ENCODE peak calls at places on chromosomes 6 and 20, in five cellular contexts. M, T, J, D and H are unnamed samples.

GRCh38 chr20:61306935-61307475 is 54.9 kb downstream of the CDH4 start:
- DNase-seq in M (no peak), T (peak; percentile 11), J (no peak), D (no peak), H (no peak)

GRCh38 chr6:87184762-87185250 is 29.4 kb downstream of the ZNF292 start:
- DNase-seq in M (no peak), T (no peak), J (no peak), D (no peak), H (no peak)

GRCh38 chr6:146913842-146914562 is 290.2 kb upstream of the STXBP5 start:
- DNase-seq in M (peak; percentile 82), T (peak; percentile 86), J (no peak), D (no peak), H (no peak)

GRCh38 chr6:49826743-49827406 is 39.5 kb downstream of the CRISP1 start:
- DNase-seq in M (no peak), T (no peak), J (no peak), D (peak; percentile 70), H (no peak)

GRCh38 chr20:58633161-58634035 is 17.7 kb upstream of the STX16 start:
- DNase-seq in M (no peak), T (peak; percentile 36), J (no peak), D (no peak), H (no peak)

GRCh38 chr6:38319259-38320255 is 320.2 kb downstream of the BTBD9 start:
- DNase-seq in M (no peak), T (no peak), J (no peak), D (no peak), H (no peak)

GRCh38 chr6:42916288-42916687 is 435 bp downstream of the PTCRA start:
- DNase-seq in M (no peak), T (no peak), J (no peak), D (no peak), H (no peak)

GRCh38 chr6:46279874-46280273 is 109.1 kb upstream of the ENPP5 start:
- DNase-seq in M (no peak), T (no peak), J (no peak), D (no peak), H (no peak)

GRCh38 chr6:105545206-105545920 is 142.5 kb upstream of the PREP start:
- DNase-seq in M (no peak), T (no peak), J (no peak), D (no peak), H (no peak)

GRCh38 chr20:45445805-45446562 is 23.6 kb upstream of the WFDC2 start:
- DNase-seq in M (peak; percentile 45), T (no peak), J (no peak), D (peak; percentile 56), H (no peak)

GRCh38 chr20:47529840-47530239 is 28.2 kb downstream of the NCOA3 start:
- DNase-seq in M (no peak), T (no peak), J (no peak), D (no peak), H (no peak)

GRCh38 chr20:32966881-32967781 is 37.1 kb downstream of the SUN5 start:
- DNase-seq in M (no peak), T (no peak), J (peak; percentile 71), D (no peak), H (peak; percentile 84)

GRCh38 chr6:132819405-132820145 is 5.2 kb downstream of the RPS12 start:
- DNase-seq in M (no peak), T (no peak), J (no peak), D (no peak), H (no peak)

GRCh38 chr20:5197270-5197827 is 70.5 kb downstream of the CDS2 start:
- DNase-seq in M (no peak), T (no peak), J (no peak), D (no peak), H (no peak)

GRCh38 chr6:36977470-36977941 is 8.5 kb downstream of the MTCH1 start:
- DNase-seq in M (no peak), T (no peak), J (no peak), D (no peak), H (no peak)

GRCh38 chr6:157265630-157266029 is 57.7 kb downstream of the TMEM242 start:
- DNase-seq in M (no peak), T (peak; percentile 35), J (no peak), D (no peak), H (no peak)

GRCh38 chr6:82178084-82178758 is 69.3 kb downstream of the IBTK start:
- DNase-seq in M (no peak), T (no peak), J (no peak), D (no peak), H (no peak)

GRCh38 chr20:32609993-32610896 is 25.1 kb upstream of the NOL4L start:
- DNase-seq in M (no peak), T (no peak), J (no peak), D (no peak), H (no peak)

DNA sequence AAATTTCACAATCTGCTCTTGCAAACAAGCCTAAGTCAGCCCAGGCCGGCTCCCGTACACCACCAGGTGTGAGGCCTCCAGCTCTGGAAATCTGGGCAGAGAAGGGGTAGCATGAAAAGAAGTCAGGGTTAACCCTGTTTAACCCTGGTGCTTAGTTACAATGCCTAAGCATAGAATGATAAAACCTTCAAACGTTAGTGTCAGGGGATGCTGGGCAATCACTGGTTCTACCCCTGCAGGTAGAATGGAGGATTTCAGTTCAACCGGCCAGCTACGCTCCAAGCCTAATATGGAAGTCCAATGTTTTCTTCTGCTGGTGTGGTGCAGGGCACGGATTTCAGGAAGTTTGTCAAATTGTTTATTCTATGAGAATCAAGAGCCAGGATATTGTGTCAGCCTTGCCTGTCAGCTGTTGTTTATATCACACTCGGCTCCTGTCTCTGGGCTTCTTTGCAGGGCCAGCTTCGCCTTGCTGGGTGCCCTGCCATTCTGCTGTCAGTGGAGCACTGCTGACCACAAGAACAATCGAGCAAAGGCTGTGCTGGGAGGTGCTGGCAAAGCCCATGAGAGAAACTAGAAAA is 20.2 kb upstream of the CD93 start:
- DNase-seq in M (no peak), T (no peak), J (no peak), D (no peak), H (no peak)
- H3K36me3 ChIP-seq in M (no peaks in the 10 kb centered on the region), T (no peaks in the 10 kb centered on the region), J (no peaks in the 10 kb centered on the region), D (no peaks in the 10 kb centered on the region), H (no peaks in the 10 kb centered on the region)

DNA sequence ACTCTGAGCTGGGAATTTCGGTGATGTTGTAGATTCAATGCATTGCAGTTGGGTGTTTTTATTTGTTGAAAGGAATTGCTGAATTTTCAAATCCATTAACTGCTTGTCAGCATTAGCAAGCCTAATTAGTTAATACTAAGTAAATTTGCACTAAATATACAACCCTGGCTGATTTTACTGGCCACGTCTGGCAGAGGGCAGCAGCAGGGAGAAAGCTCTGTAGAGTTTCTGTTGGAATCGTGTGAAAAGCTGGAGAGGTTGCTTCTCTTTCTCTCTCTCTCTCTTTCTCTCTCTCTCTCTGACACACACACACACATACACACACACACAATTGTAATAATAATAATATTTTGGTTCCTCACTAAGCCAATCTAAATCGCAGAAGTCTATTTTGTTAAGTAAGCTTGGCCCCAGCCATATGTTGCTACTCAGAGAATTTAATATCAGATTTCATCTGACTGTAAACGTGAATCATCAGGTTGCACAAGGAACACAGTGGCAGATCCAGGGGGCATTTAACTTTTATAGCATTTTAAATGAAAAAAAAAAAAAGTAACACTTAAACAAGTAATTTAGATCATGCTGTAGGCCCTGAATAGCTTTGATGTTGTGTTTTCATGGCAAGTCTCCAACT is 289.5 kb downstream of the ESR1 start:
- DNase-seq in M (no peak), T (no peak), J (no peak), D (no peak), H (no peak)
- H3K27ac ChIP-seq in M (no peak overlapping the region), T (no peak overlapping the region), J (no peak overlapping the region), D (no peak overlapping the region), H (no peak overlapping the region)

GRCh38 chr6:35725081-35725708 is 11.6 kb upstream of the ARMC12 start:
- DNase-seq in M (no peak), T (no peak), J (no peak), D (no peak), H (no peak)

GRCh38 chr6:35727206-35727934 is 9.5 kb upstream of the ARMC12 start:
- DNase-seq in M (no peak), T (peak; percentile 92), J (no peak), D (peak; percentile 49), H (no peak)

GRCh38 chr6:35724059-35724458 is 12.8 kb upstream of the ARMC12 start:
- DNase-seq in M (no peak), T (no peak), J (no peak), D (no peak), H (no peak)

GRCh38 chr6:35724471-35724870 is 12.4 kb upstream of the ARMC12 start:
- DNase-seq in M (no peak), T (no peak), J (no peak), D (no peak), H (no peak)

DNA sequence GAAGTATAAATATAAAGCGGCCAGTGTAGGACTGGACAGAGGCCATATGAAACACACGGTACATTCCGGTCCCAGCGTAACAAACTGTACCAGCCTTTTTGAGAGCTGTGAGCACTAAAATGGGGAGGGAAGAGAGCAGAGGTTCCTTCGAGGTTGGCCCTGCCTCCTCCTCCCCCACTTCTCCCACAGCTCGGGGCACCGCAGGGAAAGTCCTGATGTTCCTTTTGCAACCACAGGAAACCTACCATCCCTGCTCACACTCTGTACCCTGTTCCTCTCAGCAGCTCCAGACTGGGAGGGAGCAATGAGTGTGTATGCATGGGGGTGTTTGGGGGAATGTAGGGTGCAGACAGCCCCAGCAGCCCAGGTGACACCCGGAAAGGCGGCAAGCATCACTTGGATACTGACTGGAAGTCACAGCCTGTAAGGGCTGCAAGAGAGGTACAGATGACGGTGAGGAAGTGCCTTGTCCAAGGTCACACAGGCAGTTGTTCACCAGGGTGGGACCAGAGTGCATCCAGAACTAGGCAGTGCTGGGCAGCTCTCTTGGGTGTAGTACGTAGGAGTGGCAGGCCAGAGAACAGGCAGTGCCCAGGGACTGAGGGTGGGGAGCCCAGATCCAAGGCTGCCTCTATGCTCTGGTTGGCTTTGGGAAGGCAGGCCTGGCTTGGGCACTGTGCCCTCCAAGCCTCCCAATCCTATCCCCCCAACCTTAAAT is 11.0 kb upstream of the ARMC12 start:
- DNase-seq in M (no peak), T (peak; percentile 85), J (no peak), D (no peak), H (no peak)
- H3K4me3 ChIP-seq in M (no peak overlapping the region), T (no peak overlapping the region), J (peak overlapping the region; percentile 46), D (no peak overlapping the region), H (no peak overlapping the region)

GRCh38 chr6:63582579-63583231 is 10.4 kb downstream of the LOC128125822 start:
- DNase-seq in M (no peak), T (no peak), J (no peak), D (no peak), H (no peak)
- H3K36me3 ChIP-seq in M (peaks cover 65% of the 10 kb centered on the region), T (no peaks in the 10 kb centered on the region), J (peaks cover 29% of the 10 kb centered on the region), D (peaks cover 8% of the 10 kb centered on the region), H (peaks cover 40% of the 10 kb centered on the region)